ENCODE peak calls at places on chromosomes 13 and 19, in ten cellular contexts. E, W, J, X, L, M, S, F, V and O are unnamed samples.

GRCh38 chr13:46778879-46779278 is 18.1 kb downstream of the ESD start:
- DNase-seq in J (no peak), M (no peak), E (peak; percentile 48), X (no peak), F (peak; percentile 41), V (no peak), S (no peak), W (peak; percentile 66), L (no peak), O (peak; percentile 70)

GRCh38 chr19:14649020-14649419 is 25.6 kb downstream of the ADGRE3 start:
- DNase-seq in W (no peak), J (no peak), F (no peak), M (no peak), S (no peak), L (no peak), E (no peak), X (no peak), V (no peak), O (no peak)

GRCh38 chr19:1843646-1844394 is 4.5 kb downstream of the REXO1 start:
- DNase-seq in S (no peak), X (no peak), E (peak; percentile 30), J (no peak), W (no peak), V (no peak), L (no peak), F (no peak), M (no peak), O (no peak)

GRCh38 chr19:2461751-2462634 is 5.2 kb upstream of the LMNB2 start:
- DNase-seq in L (no peak), V (peak; percentile 41), J (peak; percentile 80), S (peak; percentile 45), F (peak; percentile 77), X (peak; percentile 57), W (peak; percentile 51), M (no peak), E (peak; percentile 50), O (peak; percentile 39)

GRCh38 chr19:49635530-49636229 is 4.3 kb downstream of the RRAS start:
- DNase-seq in M (no peak), W (no peak), S (no peak), V (no peak), L (no peak), X (no peak), E (peak; percentile 48), F (peak; percentile 20), J (no peak), O (no peak)

GRCh38 chr13:40338217-40338616 is 328.2 kb downstream of the FOXO1 start:
- DNase-seq in E (no peak), V (no peak), M (no peak), S (no peak), W (no peak), F (no peak), X (no peak), J (no peak), L (no peak), O (no peak)

GRCh38 chr19:8147579-8147978 is 1.8 kb downstream of the FBN3 start:
- DNase-seq in J (no peak), M (no peak), X (peak; percentile 38), W (no peak), S (no peak), V (no peak), F (no peak), E (no peak), L (no peak), O (no peak)

GRCh38 chr13:34352958-34353357 is 535.0 kb downstream of the RFC3 start:
- DNase-seq in F (peak; percentile 32), X (no peak), J (no peak), E (no peak), M (no peak), V (no peak), L (no peak), S (no peak), W (no peak), O (no peak)

GRCh38 chr19:41918095-41918494 is 10.2 kb downstream of the ERFL start:
- DNase-seq in F (no peak), S (no peak), E (no peak), V (no peak), M (no peak), L (no peak), X (no peak), J (no peak), W (no peak), O (no peak)

GRCh38 chr19:840519-841206 is at the start of gene PRTN3:
- DNase-seq in F (no peak), X (no peak), M (no peak), W (no peak), S (no peak), V (no peak), L (no peak), E (no peak), J (no peak), O (no peak)

GRCh38 chr13:98577823-98578285 is 947 bp upstream of the STK24 start:
- DNase-seq in E (no peak), W (no peak), L (no peak), V (no peak), X (no peak), S (no peak), M (no peak), F (no peak), J (no peak), O (no peak)

GRCh38 chr13:43686557-43686956 is 100.2 kb downstream of the ENOX1 start:
- DNase-seq in J (no peak), V (no peak), X (no peak), S (peak; percentile 80), M (peak; percentile 22), W (peak; percentile 68), F (peak; percentile 98), E (peak; percentile 94), L (peak; percentile 10), O (peak; percentile 76)

GRCh38 chr13:50437252-50437651 is 406.2 kb downstream of the DLEU7 start:
- DNase-seq in M (no peak), J (no peak), X (no peak), S (no peak), W (no peak), L (no peak), F (peak; percentile 31), E (no peak), V (no peak), O (no peak)

GRCh38 chr19:46659151-46660007 is 1.6 kb downstream of the DACT3 start:
- DNase-seq in L (no peak), S (peak; percentile 60), V (no peak), X (no peak), M (no peak), F (no peak), J (no peak), E (no peak), W (peak; percentile 16), O (no peak)

GRCh38 chr19:14114854-14115253 is 2.7 kb downstream of the PRKACA start:
- DNase-seq in J (peak; percentile 40), X (peak; percentile 54), L (no peak), V (peak; percentile 48), F (peak; percentile 25), S (peak; percentile 51), M (no peak), E (peak; percentile 34), W (no peak), O (no peak)

GRCh38 chr13:40383132-40383531 is 283.3 kb downstream of the FOXO1 start:
- DNase-seq in X (no peak), J (no peak), S (no peak), V (no peak), M (no peak), E (no peak), F (no peak), L (no peak), W (no peak), O (no peak)

DNA sequence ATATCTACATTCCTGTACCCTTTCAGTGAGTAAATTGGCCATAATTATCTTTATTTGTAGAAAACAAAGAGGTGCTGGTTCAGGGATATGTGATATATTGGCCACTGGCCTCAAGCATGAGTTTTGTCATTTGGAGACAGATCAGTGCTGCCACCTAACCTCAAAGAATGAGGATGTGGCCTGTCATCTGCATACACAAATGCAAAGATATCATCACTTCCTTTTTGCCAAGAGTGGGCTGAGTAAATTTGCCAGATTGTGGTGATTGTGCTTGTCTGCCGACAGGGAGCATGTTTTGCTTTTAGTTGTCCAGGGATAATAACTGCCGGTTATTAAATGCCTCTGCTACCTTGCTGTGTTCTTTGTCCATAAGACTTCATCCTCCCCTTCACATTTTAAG is 44.2 kb downstream of the WASF3 start:
- DNase-seq in M (no peak), J (peak; percentile 13), S (no peak), V (no peak), W (peak; percentile 35), E (peak; percentile 50), L (no peak), F (peak; percentile 64), X (no peak), O (peak; percentile 49)
- TF ChIP-seq CTCF in M (no peak), J (no peak), S (peak; percentile 12), V (no peak), W (no peak), E (peak; percentile 24), L (peak; percentile 1), F (peak; percentile 19), X (no peak), O (peak; percentile 5)

DNA sequence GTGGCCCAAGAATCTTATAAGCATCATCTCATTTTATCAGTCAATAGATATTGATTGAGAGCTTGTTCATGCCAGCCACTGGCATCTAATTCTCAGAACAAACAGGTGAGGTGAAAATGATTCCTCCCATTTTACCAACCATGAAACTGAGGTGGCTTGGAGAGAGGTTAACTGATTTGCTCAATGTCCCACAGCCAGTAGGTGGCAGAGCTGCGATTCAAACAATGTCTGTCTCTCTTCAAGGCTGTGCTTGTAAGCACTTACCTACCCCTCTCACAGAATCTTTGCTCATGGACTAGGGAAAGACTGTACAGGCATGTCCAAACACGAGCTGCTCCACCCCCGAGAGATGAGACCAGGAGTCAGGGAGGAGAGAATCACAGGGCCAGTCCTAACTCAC is 21.5 kb upstream of the GSX1 start:
- DNase-seq in S (no peak), W (peak; percentile 19), E (peak; percentile 44), X (no peak), J (no peak), M (no peak), L (no peak), V (no peak), F (peak; percentile 40), O (no peak)
- TF ChIP-seq CTCF in S (peak; percentile 40), W (peak; percentile 51), E (peak; percentile 65), X (peak; percentile 12), J (peak; percentile 77), M (no peak), L (peak; percentile 24), V (no peak), F (peak; percentile 50), O (peak; percentile 10)

GRCh38 chr19:5563008-5563431 is 4.7 kb downstream of the TINCR start:
- DNase-seq in X (no peak), L (no peak), J (no peak), F (no peak), E (no peak), M (no peak), W (no peak), V (no peak), S (no peak), O (no peak)
- TF ChIP-seq CTCF in X (no peak), L (no peak), J (no peak), F (no peak), E (no peak), M (no peak), W (no peak), V (no peak), S (no peak), O (no peak)

GRCh38 chr19:17812099-17812498 is 9.2 kb downstream of the INSL3 start:
- DNase-seq in S (no peak), W (no peak), X (no peak), F (no peak), M (no peak), L (no peak), E (no peak), J (no peak), V (no peak), O (no peak)

GRCh38 chr19:17821190-17821589 is at the start of gene INSL3:
- DNase-seq in F (no peak), M (no peak), L (no peak), X (no peak), S (no peak), E (no peak), W (no peak), J (no peak), V (no peak), O (no peak)

GRCh38 chr19:17817668-17818363 is 3.5 kb downstream of the INSL3 start:
- DNase-seq in W (no peak), S (no peak), V (no peak), X (no peak), F (no peak), J (no peak), L (no peak), M (no peak), E (no peak), O (no peak)
- TF ChIP-seq CTCF in W (no peak), S (no peak), V (no peak), X (no peak), F (no peak), J (no peak), L (no peak), M (no peak), E (no peak), O (no peak)